ENCODE peak calls at places on chromosomes 6 and 20, in four cellular contexts. One of them, this sample, is unnamed.

GRCh38 chr6:122969999-122970398 is 26.0 kb upstream of the CLVS2 start:
- DNase-seq in GM12878: no peak
- DNase-seq in HepG2: no peak
- DNase-seq in K562: no peak
- DNase-seq in this sample: peak

GRCh38 chr6:47319867-47320266 is 10.2 kb upstream of the TNFRSF21 start:
- DNase-seq in HepG2: no peak
- DNase-seq in K562: no peak
- DNase-seq in GM12878: no peak
- DNase-seq in this sample: no peak

GRCh38 chr6:126312013-126312665 is 27.8 kb upstream of the CENPW start:
- DNase-seq in HepG2: peak
- DNase-seq in GM12878: no peak
- DNase-seq in K562: peak
- DNase-seq in this sample: peak

GRCh38 chr20:13865825-13866351 is 81.1 kb downstream of the NDUFAF5 start:
- DNase-seq in K562: no peak
- DNase-seq in GM12878: no peak
- DNase-seq in HepG2: no peak
- DNase-seq in this sample: no peak

GRCh38 chr20:13447385-13448180 is 191.1 kb downstream of the TASP1 start:
- DNase-seq in GM12878: no peak
- DNase-seq in K562: no peak
- DNase-seq in HepG2: no peak
- DNase-seq in this sample: no peak

GRCh38 chr6:45667265-45667664 is 289.5 kb upstream of the SUPT3H start:
- DNase-seq in K562: no peak
- DNase-seq in GM12878: no peak
- DNase-seq in HepG2: no peak
- DNase-seq in this sample: no peak

GRCh38 chr6:23561732-23562131 is 564.3 kb upstream of the NRSN1 start:
- DNase-seq in K562: no peak
- DNase-seq in HepG2: no peak
- DNase-seq in GM12878: no peak
- DNase-seq in this sample: no peak

GRCh38 chr20:54020348-54020747 is 50.0 kb downstream of the BCAS1 start:
- DNase-seq in GM12878: no peak
- DNase-seq in K562: no peak
- DNase-seq in HepG2: no peak
- DNase-seq in this sample: no peak

GRCh38 chr6:129981598-129981997 is 36.8 kb upstream of the L3MBTL3 start:
- DNase-seq in GM12878: no peak
- DNase-seq in K562: no peak
- DNase-seq in HepG2: no peak
- DNase-seq in this sample: no peak

GRCh38 chr6:16583151-16583762 is 178.0 kb downstream of the ATXN1 start:
- DNase-seq in K562: no peak
- DNase-seq in GM12878: no peak
- DNase-seq in HepG2: no peak
- DNase-seq in this sample: no peak

GRCh38 chr6:89611666-89612065 is 26.9 kb downstream of the LYRM2 start:
- DNase-seq in K562: no peak
- DNase-seq in HepG2: no peak
- DNase-seq in GM12878: no peak
- DNase-seq in this sample: no peak

GRCh38 chr20:49028684-49029083 is 17.4 kb upstream of the CSE1L start:
- DNase-seq in GM12878: no peak
- DNase-seq in HepG2: peak
- DNase-seq in K562: peak
- DNase-seq in this sample: peak

GRCh38 chr6:139698526-139699182 is 324.2 kb upstream of the CITED2 start:
- DNase-seq in GM12878: no peak
- DNase-seq in HepG2: no peak
- DNase-seq in K562: no peak
- DNase-seq in this sample: no peak
- TF ChIP-seq FOXK2 in GM12878: no peak
- TF ChIP-seq FOXK2 in HepG2: no peak
- TF ChIP-seq FOXK2 in K562: no peak
- TF ChIP-seq FOXK2 in this sample: no peak

GRCh38 chr20:35275741-35276251 is 2.1 kb downstream of the MMP24OS start:
- DNase-seq in GM12878: no peak
- DNase-seq in HepG2: no peak
- DNase-seq in K562: no peak
- DNase-seq in this sample: no peak

GRCh38 chr20:35274172-35275092 is 3.5 kb downstream of the MMP24OS start:
- DNase-seq in K562: no peak
- DNase-seq in HepG2: no peak
- DNase-seq in GM12878: no peak
- DNase-seq in this sample: no peak

GRCh38 chr20:35277127-35277526 is 795 bp downstream of the MMP24OS start:
- DNase-seq in GM12878: no peak
- DNase-seq in HepG2: no peak
- DNase-seq in K562: no peak
- DNase-seq in this sample: no peak

GRCh38 chr20:35277531-35278395 is at the start of gene MMP24OS:
- DNase-seq in GM12878: peak
- DNase-seq in K562: peak
- DNase-seq in HepG2: no peak
- DNase-seq in this sample: peak

GRCh38 chr20:35276408-35276807 is 1.5 kb downstream of the MMP24OS start:
- DNase-seq in GM12878: no peak
- DNase-seq in K562: no peak
- DNase-seq in HepG2: no peak
- DNase-seq in this sample: no peak
- TF ChIP-seq BHLHE40 in GM12878: no peak
- TF ChIP-seq BHLHE40 in K562: no peak
- TF ChIP-seq BHLHE40 in HepG2: no peak
- TF ChIP-seq BHLHE40 in this sample: no peak

DNA sequence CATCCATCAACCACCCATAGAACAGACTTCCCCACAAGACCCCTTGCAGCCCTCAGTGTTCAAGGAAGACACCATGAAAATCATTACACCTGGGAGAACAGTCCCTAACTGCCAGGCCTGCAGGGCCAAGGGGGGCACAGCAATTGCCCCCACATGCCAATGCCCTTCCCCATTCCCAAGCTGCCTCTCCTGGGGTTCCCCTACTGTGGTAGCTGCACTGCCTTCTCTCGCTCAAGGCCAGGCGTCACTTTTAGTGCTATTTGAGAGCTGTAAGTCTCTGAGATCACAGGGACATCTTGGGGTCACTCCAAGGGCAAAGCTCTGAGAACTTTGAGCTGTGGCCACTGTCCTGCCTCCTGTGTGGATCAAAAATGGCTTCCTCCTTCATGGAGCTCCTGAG is 6.0 kb upstream of the ACSS1 start:
- DNase-seq in GM12878: no peak
- DNase-seq in HepG2: no peak
- DNase-seq in K562: no peak
- DNase-seq in this sample: no peak
- TF ChIP-seq FOXK2 in GM12878: no peak
- TF ChIP-seq FOXK2 in HepG2: no peak
- TF ChIP-seq FOXK2 in K562: no peak
- TF ChIP-seq FOXK2 in this sample: no peak

GRCh38 chr6:96621983-96622382 is 59.1 kb downstream of the FHL5 start:
- DNase-seq in GM12878: no peak
- DNase-seq in HepG2: no peak
- DNase-seq in K562: no peak
- DNase-seq in this sample: no peak
- TF ChIP-seq BHLHE40 in GM12878: no peak
- TF ChIP-seq BHLHE40 in HepG2: no peak
- TF ChIP-seq BHLHE40 in K562: no peak
- TF ChIP-seq BHLHE40 in this sample: no peak

DNA sequence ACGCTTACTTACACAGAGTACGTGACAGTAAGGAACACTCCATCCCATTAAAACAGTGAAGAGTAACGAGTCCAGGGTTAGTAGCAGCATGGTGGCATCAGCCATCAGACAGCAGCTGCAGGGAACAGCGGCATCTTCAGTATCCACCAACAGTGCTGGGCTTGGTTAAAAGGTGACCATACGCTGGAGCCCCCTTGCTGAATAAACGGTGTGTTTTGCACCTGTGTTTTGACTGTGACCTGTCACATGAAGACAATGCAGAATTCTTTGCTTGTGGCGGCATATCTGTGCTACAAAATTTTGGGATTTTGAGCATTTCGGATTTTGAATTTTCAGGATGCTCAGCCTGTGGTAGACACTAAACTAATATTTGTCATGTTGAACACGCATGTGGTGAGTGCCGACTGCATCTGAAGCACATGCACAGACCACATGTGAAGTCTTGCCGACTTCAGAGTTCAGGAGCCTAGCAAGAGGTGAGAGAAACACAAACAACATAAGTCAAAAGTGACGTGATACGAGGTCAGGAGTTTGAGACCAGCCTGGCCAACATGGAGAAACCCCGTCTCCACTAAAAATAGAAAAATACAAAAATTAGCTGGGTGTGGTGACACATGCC is 69.3 kb upstream of the FRMD1 start:
- DNase-seq in GM12878: no peak
- DNase-seq in K562: no peak
- DNase-seq in HepG2: no peak
- DNase-seq in this sample: no peak
- TF ChIP-seq FOXK2 in GM12878: no peak
- TF ChIP-seq FOXK2 in K562: no peak
- TF ChIP-seq FOXK2 in HepG2: no peak
- TF ChIP-seq FOXK2 in this sample: no peak

GRCh38 chr6:157516319-157517026 is 135.5 kb downstream of the ZDHHC14 start:
- DNase-seq in HepG2: no peak
- DNase-seq in GM12878: no peak
- DNase-seq in K562: no peak
- DNase-seq in this sample: no peak
- TF ChIP-seq BHLHE40 in HepG2: no peak
- TF ChIP-seq BHLHE40 in GM12878: no peak
- TF ChIP-seq BHLHE40 in K562: peak
- TF ChIP-seq BHLHE40 in this sample: no peak

DNA sequence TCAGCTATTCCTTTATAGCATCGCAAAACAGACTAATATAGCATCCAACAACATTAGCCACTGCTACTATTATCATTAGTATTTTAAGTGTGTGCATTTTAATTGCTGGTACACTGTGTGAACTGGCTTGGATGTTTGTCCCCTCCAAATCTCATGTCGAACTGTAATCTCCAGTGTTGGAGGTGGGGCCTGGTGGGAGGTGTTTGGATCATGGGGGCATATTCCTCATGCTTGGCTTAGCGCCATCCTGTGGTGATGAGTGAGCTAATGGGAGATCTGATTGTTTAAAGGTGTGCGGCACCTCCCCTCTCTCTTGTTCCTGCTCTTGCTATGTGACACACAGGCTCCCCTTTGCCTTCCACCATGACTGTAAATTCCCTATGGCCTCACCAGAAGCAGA is 12.4 kb upstream of the OSER1 start:
- DNase-seq in K562: no peak
- DNase-seq in HepG2: peak
- DNase-seq in GM12878: no peak
- DNase-seq in this sample: no peak
- TF ChIP-seq FOXK2 in K562: no peak
- TF ChIP-seq FOXK2 in HepG2: no peak
- TF ChIP-seq FOXK2 in GM12878: no peak
- TF ChIP-seq FOXK2 in this sample: no peak

GRCh38 chr6:86937219-86938079 is at the start of gene HTR1E:
- DNase-seq in GM12878: no peak
- DNase-seq in HepG2: peak
- DNase-seq in K562: peak
- DNase-seq in this sample: peak
- TF ChIP-seq BHLHE40 in GM12878: no peak
- TF ChIP-seq BHLHE40 in HepG2: no peak
- TF ChIP-seq BHLHE40 in K562: no peak
- TF ChIP-seq BHLHE40 in this sample: no peak

GRCh38 chr6:161836643-161837448 is 563.0 kb upstream of the AGPAT4 start:
- DNase-seq in GM12878: no peak
- DNase-seq in K562: no peak
- DNase-seq in HepG2: peak
- DNase-seq in this sample: no peak
- TF ChIP-seq FOXK2 in GM12878: no peak
- TF ChIP-seq FOXK2 in K562: no peak
- TF ChIP-seq FOXK2 in HepG2: no peak
- TF ChIP-seq FOXK2 in this sample: no peak

GRCh38 chr6:144899161-144899560 is 614.0 kb downstream of the UTRN start:
- DNase-seq in GM12878: no peak
- DNase-seq in HepG2: no peak
- DNase-seq in K562: no peak
- DNase-seq in this sample: no peak
- TF ChIP-seq BHLHE40 in GM12878: no peak
- TF ChIP-seq BHLHE40 in HepG2: no peak
- TF ChIP-seq BHLHE40 in K562: no peak
- TF ChIP-seq BHLHE40 in this sample: no peak

This sample was measured in HEK293T.